ENCODE peak calls at places on chromosomes 16 and 17, in four cellular contexts. W is CD8-positive, alpha-beta memory T cell; C is HFF-Myc; R is fibroblast of pulmonary artery. E is an unnamed sample.

GRCh38 chr17:70405492-70406220 is 236.3 kb downstream of the KCNJ2 start:
- DNase-seq in W (no peak), C (peak), R (peak), E (peak)

GRCh38 chr16:74261068-74261467 is 35.5 kb upstream of the PSMD7 start:
- DNase-seq in W (no peak), C (no peak), R (no peak), E (no peak)

GRCh38 chr16:51710186-51710585 is 559.1 kb upstream of the SALL1 start:
- DNase-seq in W (no peak), C (no peak), R (no peak), E (no peak)

GRCh38 chr17:39800540-39800939 is 62.8 kb downstream of the GRB7 start:
- DNase-seq in W (no peak), C (no peak), R (no peak), E (peak)

GRCh38 chr16:81996664-81997529 is 14.4 kb downstream of the SDR42E1 start:
- DNase-seq in W (no peak), C (peak), R (peak), E (no peak)

GRCh38 chr16:4515611-4516233 is 22.9 kb downstream of the CDIP1 start:
- DNase-seq in W (no peak), C (no peak), R (peak), E (peak)

GRCh38 chr17:9971991-9972390 is 66.9 kb upstream of the RCVRN start:
- DNase-seq in W (no peak), C (peak), R (peak), E (no peak)

GRCh38 chr16:56688762-56689161 is 6.5 kb downstream of the MT1X start:
- DNase-seq in W (no peak), C (no peak), R (no peak), E (no peak)

GRCh38 chr16:55730115-55730514 is 74.3 kb downstream of the SLC6A2 start:
- DNase-seq in W (no peak), C (no peak), R (no peak), E (no peak)

GRCh38 chr16:10122026-10122425 is 60.2 kb downstream of the GRIN2A start:
- DNase-seq in W (no peak), C (no peak), R (no peak), E (no peak)

GRCh38 chr16:2481676-2482075 is 6.7 kb downstream of the TBC1D24 start:
- DNase-seq in W (no peak), C (no peak), R (no peak), E (no peak)

GRCh38 chr17:33202011-33202410 is 91.1 kb downstream of the ASIC2 start:
- DNase-seq in W (no peak), C (no peak), R (no peak), E (no peak)

GRCh38 chr17:1298616-1299015 is 19.2 kb downstream of the TRARG1 start:
- DNase-seq in W (peak), C (no peak), R (no peak), E (no peak)

GRCh38 chr17:19736071-19736470 is 12.0 kb downstream of the ALDH3A1 start:
- DNase-seq in W (no peak), C (no peak), R (no peak), E (no peak)

GRCh38 chr16:30069575-30070462 is 4.3 kb downstream of the ALDOA start:
- DNase-seq in W (no peak), C (no peak), R (peak), E (no peak)

GRCh38 chr17:78269893-78270490 is 38.6 kb downstream of the TMEM235 start:
- DNase-seq in W (no peak), C (no peak), R (no peak), E (no peak)

GRCh38 chr16:1428511-1428910 is 2.4 kb upstream of the PERCC1 start:
- DNase-seq in W (no peak), C (no peak), R (peak), E (no peak)

GRCh38 chr16:2988590-2989099 is 8.4 kb upstream of the PKMYT1 start:
- DNase-seq in W (no peak), C (no peak), R (no peak), E (no peak)

GRCh38 chr16:29962344-29962994 is 590 bp downstream of the TMEM219 start:
- DNase-seq in W (no peak), C (no peak), R (peak), E (no peak)

GRCh38 chr16:86026136-86026905 is 127.4 kb downstream of the IRF8 start:
- DNase-seq in W (no peak), C (no peak), R (no peak), E (no peak)

GRCh38 chr17:30091771-30092170 is 24.8 kb upstream of the NSRP1 start:
- DNase-seq in W (no peak), C (no peak), R (peak), E (no peak)

GRCh38 chr17:59378621-59379194 is 47.3 kb downstream of the YPEL2 start:
- DNase-seq in W (no peak), C (no peak), R (peak), E (no peak)

GRCh38 chr17:1727876-1728630 is 3.5 kb downstream of the WDR81 start:
- DNase-seq in W (no peak), C (no peak), R (no peak), E (no peak)

GRCh38 chr17:73814070-73814469 is 169.8 kb upstream of the SDK2 start:
- DNase-seq in W (no peak), C (no peak), R (no peak), E (no peak)

GRCh38 chr17:4519361-4519788 is 20.7 kb downstream of the SPNS2 start:
- DNase-seq in W (no peak), C (no peak), R (no peak), E (no peak)

GRCh38 chr17:80192268-80192667 is 22.4 kb downstream of the CARD14 start:
- DNase-seq in W (no peak), C (no peak), R (peak), E (no peak)

GRCh38 chr17:15510361-15510760 is 42.9 kb upstream of the CDRT4 start:
- DNase-seq in W (no peak), C (no peak), R (peak), E (no peak)

GRCh38 chr17:66351701-66352100 is 49.3 kb downstream of the PRKCA start:
- DNase-seq in W (no peak), C (no peak), R (no peak), E (no peak)

GRCh38 chr17:58337126-58337599 is 8.6 kb upstream of the TSPOAP1 start:
- DNase-seq in W (no peak), C (no peak), R (no peak), E (peak)

GRCh38 chr17:14926526-14927122 is 338.5 kb downstream of the PMP22 start:
- DNase-seq in W (peak), C (peak), R (peak), E (peak)

GRCh38 chr16:84478172-84478948 is 26.1 kb downstream of the MEAK7 start:
- DNase-seq in W (no peak), C (peak), R (peak), E (no peak)

GRCh38 chr17:41967921-41968578 is 1.5 kb downstream of the CNP start:
- DNase-seq in W (no peak), C (no peak), R (no peak), E (no peak)

GRCh38 chr17:13864551-13864950 is 204.8 kb upstream of the COX10 start:
- DNase-seq in W (no peak), C (no peak), R (peak), E (no peak)

GRCh38 chr17:17071531-17072360 is 29.5 kb downstream of the MPRIP start:
- DNase-seq in W (no peak), C (no peak), R (no peak), E (no peak)

GRCh38 chr17:49968380-49969133 is 433 bp upstream of the DLX4 start:
- DNase-seq in W (peak), C (peak), R (peak), E (no peak)

GRCh38 chr17:888998-889401 is 90.6 kb downstream of the NXN start:
- DNase-seq in W (no peak), C (no peak), R (no peak), E (no peak)

GRCh38 chr16:85557083-85557975 is 55.8 kb upstream of the GSE1 start:
- DNase-seq in W (peak), C (no peak), R (peak), E (no peak)

GRCh38 chr16:64238576-64238975 is 883.3 kb downstream of the CDH11 start:
- DNase-seq in W (no peak), C (no peak), R (no peak), E (no peak)

GRCh38 chr17:55005520-55005919 is 37.0 kb downstream of the STXBP4 start:
- DNase-seq in W (no peak), C (peak), R (peak), E (no peak)

GRCh38 chr17:75814900-75815373 is 29.3 kb downstream of the UNC13D start:
- DNase-seq in W (no peak), C (peak), R (peak), E (no peak)

GRCh38 chr16:48611329-48612137 is 1.6 kb upstream of the N4BP1 start:
- DNase-seq in W (peak), C (no peak), R (no peak), E (no peak)

GRCh38 chr16:48612621-48613020 is 2.6 kb upstream of the N4BP1 start:
- DNase-seq in W (peak), C (no peak), R (no peak), E (no peak)

GRCh38 chr16:48614759-48615158 is 4.8 kb upstream of the N4BP1 start:
- DNase-seq in W (no peak), C (no peak), R (no peak), E (no peak)

GRCh38 chr16:48616571-48616970 is 6.6 kb upstream of the N4BP1 start:
- DNase-seq in W (no peak), C (no peak), R (no peak), E (no peak)

GRCh38 chr16:48613061-48613957 is 3.3 kb upstream of the N4BP1 start:
- DNase-seq in W (peak), C (no peak), R (peak), E (no peak)
- H3K4me3 ChIP-seq in W (peak), C (no peak), R (no peak), E (no peak)

GRCh38 chr16:50467559-50467942 is 80.6 kb upstream of the NKD1 start:
- DNase-seq in W (no peak), C (no peak), R (no peak), E (no peak)
- H3K4me3 ChIP-seq in W (no peak), C (no peak), R (no peak), E (peak)

DNA sequence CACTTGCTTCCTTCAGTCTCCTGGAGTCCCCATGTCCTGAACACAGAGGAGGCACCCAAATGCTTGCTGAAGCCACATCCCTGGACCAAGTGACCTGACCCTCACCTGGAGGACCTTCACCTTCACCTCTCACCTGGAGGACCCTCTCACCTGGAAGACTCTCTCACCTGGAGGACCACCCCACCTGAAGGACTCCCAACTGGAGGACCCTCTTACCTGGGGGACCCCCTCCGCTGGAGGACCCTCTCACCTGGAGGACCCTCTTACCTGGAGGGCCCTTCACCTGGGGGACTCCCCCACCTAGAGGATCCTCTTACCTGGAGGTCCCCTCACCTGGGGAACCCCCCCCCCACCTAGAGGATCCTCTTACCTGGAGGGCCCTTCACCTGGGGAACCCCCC is 573 bp upstream of the CDK10 start:
- DNase-seq in W (no peak), C (no peak), R (no peak), E (no peak)
- H3K4me3 ChIP-seq in W (no peak), C (peak), R (no peak), E (no peak)

GRCh38 chr16:88633684-88634140 is 4.7 kb upstream of the IL17C start:
- DNase-seq in W (peak), C (no peak), R (peak), E (no peak)
- H3K4me3 ChIP-seq in W (peak), C (no peak), R (no peak), E (no peak)

DNA sequence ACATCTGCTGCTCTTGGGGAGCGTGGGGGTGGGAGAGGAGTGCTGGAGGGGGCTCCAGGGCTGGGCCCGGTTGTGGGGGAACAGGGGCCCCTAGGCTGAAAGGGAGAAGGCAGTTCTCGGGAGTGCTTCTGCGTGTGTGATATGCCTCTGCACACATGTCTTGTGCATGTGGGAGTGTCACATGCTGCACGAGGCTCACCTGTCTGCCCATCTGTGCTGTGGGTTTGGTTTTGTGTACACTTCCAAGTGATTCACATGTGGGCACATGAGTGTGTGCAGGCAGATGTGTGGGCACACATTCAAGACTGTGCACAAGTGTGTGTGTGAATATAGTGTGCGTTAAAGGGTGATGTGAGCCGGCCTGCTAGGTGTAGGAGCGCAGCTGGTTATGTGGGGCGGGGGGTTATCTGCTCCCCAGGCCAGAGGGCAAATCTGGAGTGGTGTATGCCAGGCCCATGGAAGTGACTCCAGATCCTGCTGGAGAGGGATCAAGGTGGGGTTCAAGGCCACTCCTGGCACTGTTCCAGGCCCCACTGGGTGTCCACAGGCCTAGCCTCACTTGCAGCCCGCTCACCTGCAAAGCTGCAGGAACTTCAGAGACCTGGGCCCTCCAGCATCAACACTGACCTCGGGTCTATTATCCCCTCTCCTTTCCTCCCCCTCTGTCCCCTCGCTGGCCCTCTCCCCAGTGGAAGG is 3.8 kb upstream of the BAHCC1 start:
- DNase-seq in W (no peak), C (no peak), R (no peak), E (no peak)
- H3K4me3 ChIP-seq in W (no peak), C (peak), R (peak), E (no peak)